ENCODE peak calls at places on chromosome 13, in seven cellular contexts. D, T, U, B, W, J and H are unnamed samples.

GRCh38 chr13:44300895-44301638 is 72.6 kb upstream of the SERP2 start:
- DNase-seq in D (no peak), T (peak; percentile 75), U (peak; percentile 73), B (peak; percentile 91), W (peak; percentile 46), J (peak; percentile 60), H (no peak)

GRCh38 chr13:112783135-112783945 is 93.5 kb downstream of the ATP11A start:
- DNase-seq in D (no peak), T (no peak), U (no peak), B (peak; percentile 20), W (no peak), J (no peak), H (no peak)

GRCh38 chr13:45662122-45662521 is 40.0 kb upstream of the CBY2 start:
- DNase-seq in D (no peak), T (no peak), U (no peak), B (no peak), W (no peak), J (no peak), H (no peak)

GRCh38 chr13:23531446-23531845 is 38.8 kb upstream of the TNFRSF19 start:
- DNase-seq in D (peak; percentile 66), T (no peak), U (no peak), B (no peak), W (no peak), J (no peak), H (no peak)

GRCh38 chr13:113488283-113488682 is 2.2 kb downstream of the DCUN1D2 start:
- DNase-seq in D (peak; percentile 29), T (no peak), U (no peak), B (no peak), W (no peak), J (no peak), H (no peak)

GRCh38 chr13:113589251-113589960 is 4.9 kb downstream of the TFDP1 start:
- DNase-seq in D (peak; percentile 72), T (no peak), U (no peak), B (no peak), W (no peak), J (peak; percentile 78), H (peak; percentile 10)

GRCh38 chr13:48220592-48221300 is 12.3 kb upstream of the ITM2B start:
- DNase-seq in D (no peak), T (no peak), U (no peak), B (no peak), W (no peak), J (no peak), H (no peak)

GRCh38 chr13:99434258-99434788 is 66.9 kb upstream of the TM9SF2 start:
- DNase-seq in D (no peak), T (no peak), U (no peak), B (no peak), W (no peak), J (no peak), H (no peak)

GRCh38 chr13:33233547-33233946 is 52.0 kb downstream of the STARD13 start:
- DNase-seq in D (no peak), T (no peak), U (no peak), B (peak; percentile 95), W (no peak), J (peak; percentile 83), H (no peak)

GRCh38 chr13:102708211-102708610 is 13.4 kb upstream of the METTL21C start:
- DNase-seq in D (no peak), T (no peak), U (no peak), B (no peak), W (no peak), J (no peak), H (no peak)

GRCh38 chr13:20351279-20352022 is 119.3 kb upstream of the GJB6 start:
- DNase-seq in D (peak; percentile 86), T (no peak), U (no peak), B (no peak), W (no peak), J (no peak), H (no peak)

GRCh38 chr13:63433546-63434150 is 2018.0 kb upstream of the PCDH20 start:
- DNase-seq in D (no peak), T (no peak), U (no peak), B (no peak), W (no peak), J (no peak), H (no peak)

GRCh38 chr13:35527451-35527850 is 51.0 kb upstream of the MAB21L1 start:
- DNase-seq in D (no peak), T (no peak), U (no peak), B (no peak), W (no peak), J (no peak), H (no peak)

GRCh38 chr13:48069573-48069972 is 25.3 kb downstream of the MED4 start:
- DNase-seq in D (no peak), T (no peak), U (no peak), B (no peak), W (no peak), J (no peak), H (no peak)

GRCh38 chr13:44211286-44211685 is 162.3 kb upstream of the SERP2 start:
- DNase-seq in D (no peak), T (no peak), U (no peak), B (no peak), W (no peak), J (no peak), H (no peak)

DNA sequence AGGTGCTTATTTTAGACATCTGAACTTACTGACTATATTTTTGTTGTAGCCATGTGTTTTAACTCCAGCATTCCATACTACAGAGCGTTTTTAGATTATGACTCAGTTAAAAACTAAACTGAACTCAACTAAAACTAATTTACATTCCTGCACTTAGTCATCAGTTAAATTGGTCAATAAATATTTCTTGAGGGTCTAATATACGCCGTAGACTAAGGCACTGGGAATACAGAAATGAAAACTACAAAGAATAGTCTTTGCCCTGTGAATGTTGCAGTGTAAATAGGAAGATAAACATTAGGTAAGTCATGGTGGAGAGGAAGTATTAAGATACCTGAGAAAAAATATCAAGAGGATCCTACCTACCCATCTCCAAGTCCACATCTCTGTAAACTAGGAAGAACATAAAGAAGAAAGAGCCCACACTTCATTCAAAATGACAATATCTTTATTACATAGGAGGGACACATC is 52.7 kb downstream of the MBNL2 start:
- DNase-seq in D (no peak), T (no peak), U (no peak), B (no peak), W (no peak), J (no peak), H (no peak)
- H3K4me3 ChIP-seq in D (no peak overlapping the region), T (no peak overlapping the region), U (no peak overlapping the region), B (no peak overlapping the region), W (no peak overlapping the region), J (no peak overlapping the region), H (no peak overlapping the region)

GRCh38 chr13:32116210-32116609 is 84.6 kb downstream of the FRY start:
- DNase-seq in D (no peak), T (no peak), U (no peak), B (no peak), W (no peak), J (no peak), H (no peak)

GRCh38 chr13:32113564-32113963 is 82.0 kb downstream of the FRY start:
- DNase-seq in D (no peak), T (no peak), U (no peak), B (no peak), W (no peak), J (no peak), H (no peak)

GRCh38 chr13:32117696-32118095 is 86.1 kb downstream of the FRY start:
- DNase-seq in D (no peak), T (no peak), U (no peak), B (peak; percentile 79), W (peak; percentile 81), J (peak; percentile 89), H (peak; percentile 40)

DNA sequence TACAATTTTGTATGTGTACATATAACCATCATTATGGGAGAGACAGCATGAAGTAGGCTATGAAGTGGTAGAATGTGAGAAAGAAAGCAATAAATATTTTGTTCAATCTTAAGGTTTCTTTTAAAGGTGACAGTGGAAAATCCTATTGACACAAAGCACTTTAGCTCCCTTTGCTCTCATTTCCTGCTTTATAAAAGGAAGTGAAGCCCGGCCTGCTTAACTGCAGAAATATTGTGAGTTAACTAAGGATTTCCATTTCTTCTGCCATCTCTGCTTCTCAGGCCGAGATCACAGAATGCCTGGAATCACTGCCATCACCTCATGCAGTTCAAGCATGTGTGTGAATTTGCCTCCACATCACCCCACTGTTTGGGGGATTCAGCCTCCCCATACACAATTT is 83.5 kb downstream of the FRY start:
- DNase-seq in D (no peak), T (no peak), U (no peak), B (no peak), W (no peak), J (no peak), H (no peak)
- H3K27ac ChIP-seq in D (no peak overlapping the region), T (no peak overlapping the region), U (no peak overlapping the region), B (no peak overlapping the region), W (no peak overlapping the region), J (peak overlapping the region; percentile 33), H (peak overlapping the region; percentile 22)

DNA sequence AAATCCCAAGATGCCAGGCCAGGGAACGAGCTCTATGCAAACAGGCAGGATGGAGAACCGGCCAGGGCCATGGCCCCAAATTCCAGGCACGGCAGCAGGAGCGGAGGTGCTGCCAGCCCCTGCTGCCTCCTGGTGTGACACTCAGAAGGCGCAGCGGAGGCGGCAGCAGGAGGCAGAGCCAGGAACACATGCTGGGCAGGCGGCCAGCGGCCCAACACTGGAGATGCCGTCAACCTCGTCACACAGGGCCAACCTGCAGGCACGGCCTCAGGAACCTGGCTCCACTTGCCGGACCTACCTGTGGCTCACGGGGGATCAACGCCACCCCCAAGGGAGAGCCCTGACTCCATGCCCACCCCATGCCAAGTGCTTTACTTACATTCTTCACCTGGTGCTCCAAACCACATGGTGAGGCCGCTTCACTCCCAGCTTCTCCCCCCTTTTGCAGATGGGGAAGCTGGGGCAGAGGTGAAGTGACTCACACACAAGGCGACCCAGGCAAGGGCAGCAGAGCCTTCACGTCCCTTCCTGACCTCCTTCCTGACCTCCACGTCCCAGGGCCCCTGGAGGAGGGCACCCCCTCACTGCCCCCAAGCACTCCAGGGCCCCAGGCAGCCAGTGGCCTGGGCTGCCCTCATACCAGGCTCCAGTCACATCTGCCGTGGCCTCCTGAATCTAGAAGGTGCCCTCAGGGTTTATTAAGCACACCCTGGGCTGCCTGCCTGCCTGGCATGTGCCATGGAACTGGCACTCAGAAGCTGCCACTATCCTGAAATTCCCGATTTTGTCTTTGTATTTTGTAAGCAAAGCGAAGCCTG is 43.5 kb downstream of the GGACT start:
- DNase-seq in D (no peak), T (no peak), U (peak; percentile 93), B (peak; percentile 69), W (peak; percentile 90), J (peak; percentile 59), H (no peak)
- TF ChIP-seq POLR2A in D (no peak), T (no peak), U (no peak), B (no peak), W (peak; percentile 11), J (no peak), H (no peak)

GRCh38 chr13:72666391-72666790 is 61.0 kb downstream of the MZT1 start:
- DNase-seq in D (no peak), T (no peak), U (no peak), B (no peak), W (no peak), J (no peak), H (no peak)

GRCh38 chr13:72657379-72657778 is 70.0 kb downstream of the MZT1 start:
- DNase-seq in D (no peak), T (no peak), U (no peak), B (no peak), W (no peak), J (no peak), H (no peak)

DNA sequence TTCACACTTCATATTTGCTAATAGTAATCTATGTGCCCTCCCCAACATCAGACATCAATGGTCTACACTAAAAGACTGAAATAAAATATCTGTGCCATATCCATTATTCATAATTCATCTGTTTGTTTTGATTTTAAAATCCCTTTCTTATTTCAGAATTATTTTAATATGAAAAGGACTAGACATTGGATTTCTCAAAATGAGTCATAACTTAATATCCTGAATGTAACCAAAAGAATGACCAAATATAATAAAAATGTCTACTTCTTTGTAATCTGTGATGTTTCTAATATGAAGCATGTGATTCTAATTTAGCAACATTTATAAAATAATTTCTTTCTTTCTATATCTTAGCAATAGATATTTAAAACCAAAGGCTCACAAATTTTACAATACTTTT is 64.9 kb downstream of the MZT1 start:
- DNase-seq in D (no peak), T (no peak), U (no peak), B (no peak), W (no peak), J (no peak), H (no peak)
- H3K4me3 ChIP-seq in D (no peak overlapping the region), T (no peak overlapping the region), U (no peak overlapping the region), B (no peak overlapping the region), W (no peak overlapping the region), J (no peak overlapping the region), H (no peak overlapping the region)